ENCODE peak calls at places on chromosomes 7 and 10, in nine cellular contexts. W is HL-60, Y is prostate gland, B is breast epithelium, V is GM23338, M is transverse colon, G is sigmoid colon, Z is H1, Q is HCT116. U is an unnamed sample.

GRCh38 chr7:20783716-20784310 is 2.9 kb downstream of the SP8 start:
- DNase-seq in W (no peak), Y (peak; percentile 38), B (no peak), V (peak; percentile 63), M (no peak), G (no peak), Z (no peak), Q (no peak), U (no peak)

GRCh38 chr10:70573599-70574506 is 28.7 kb downstream of the PRF1 start:
- DNase-seq in W (no peak), Y (no peak), B (no peak), V (no peak), M (no peak), G (no peak), Z (no peak), Q (no peak), U (no peak)

GRCh38 chr7:102404005-102404861 is 8.1 kb downstream of the PRKRIP1 start:
- DNase-seq in W (peak; percentile 89), Y (no peak), B (no peak), V (peak; percentile 87), M (peak; percentile 28), G (no peak), Z (no peak), Q (peak; percentile 35), U (no peak)

GRCh38 chr10:110872984-110873569 is 1.3 kb downstream of the PDCD4 start:
- DNase-seq in W (no peak), Y (no peak), B (no peak), V (no peak), M (no peak), G (no peak), Z (no peak), Q (no peak), U (no peak)

GRCh38 chr10:22320591-22321155 is at the start of gene BMI1:
- DNase-seq in W (no peak), Y (peak; percentile 82), B (peak; percentile 77), V (peak; percentile 68), M (peak; percentile 80), G (peak; percentile 94), Z (no peak), Q (no peak), U (peak; percentile 82)

GRCh38 chr7:1709900-1710299 is 39.8 kb downstream of the ELFN1 start:
- DNase-seq in W (peak; percentile 11), Y (no peak), B (no peak), V (no peak), M (no peak), G (no peak), Z (no peak), Q (no peak), U (no peak)

GRCh38 chr10:28915989-28916588 is 238.8 kb downstream of the BAMBI start:
- DNase-seq in W (no peak), Y (no peak), B (no peak), V (no peak), M (no peak), G (no peak), Z (no peak), Q (no peak), U (no peak)

GRCh38 chr7:30460246-30460633 is 18.3 kb downstream of the NOD1 start:
- DNase-seq in W (no peak), Y (no peak), B (no peak), V (no peak), M (no peak), G (no peak), Z (no peak), Q (no peak), U (no peak)

GRCh38 chr10:29554660-29555059 is 80.1 kb downstream of the SVIL start:
- DNase-seq in W (no peak), Y (no peak), B (no peak), V (peak; percentile 49), M (no peak), G (no peak), Z (no peak), Q (no peak), U (no peak)

DNA sequence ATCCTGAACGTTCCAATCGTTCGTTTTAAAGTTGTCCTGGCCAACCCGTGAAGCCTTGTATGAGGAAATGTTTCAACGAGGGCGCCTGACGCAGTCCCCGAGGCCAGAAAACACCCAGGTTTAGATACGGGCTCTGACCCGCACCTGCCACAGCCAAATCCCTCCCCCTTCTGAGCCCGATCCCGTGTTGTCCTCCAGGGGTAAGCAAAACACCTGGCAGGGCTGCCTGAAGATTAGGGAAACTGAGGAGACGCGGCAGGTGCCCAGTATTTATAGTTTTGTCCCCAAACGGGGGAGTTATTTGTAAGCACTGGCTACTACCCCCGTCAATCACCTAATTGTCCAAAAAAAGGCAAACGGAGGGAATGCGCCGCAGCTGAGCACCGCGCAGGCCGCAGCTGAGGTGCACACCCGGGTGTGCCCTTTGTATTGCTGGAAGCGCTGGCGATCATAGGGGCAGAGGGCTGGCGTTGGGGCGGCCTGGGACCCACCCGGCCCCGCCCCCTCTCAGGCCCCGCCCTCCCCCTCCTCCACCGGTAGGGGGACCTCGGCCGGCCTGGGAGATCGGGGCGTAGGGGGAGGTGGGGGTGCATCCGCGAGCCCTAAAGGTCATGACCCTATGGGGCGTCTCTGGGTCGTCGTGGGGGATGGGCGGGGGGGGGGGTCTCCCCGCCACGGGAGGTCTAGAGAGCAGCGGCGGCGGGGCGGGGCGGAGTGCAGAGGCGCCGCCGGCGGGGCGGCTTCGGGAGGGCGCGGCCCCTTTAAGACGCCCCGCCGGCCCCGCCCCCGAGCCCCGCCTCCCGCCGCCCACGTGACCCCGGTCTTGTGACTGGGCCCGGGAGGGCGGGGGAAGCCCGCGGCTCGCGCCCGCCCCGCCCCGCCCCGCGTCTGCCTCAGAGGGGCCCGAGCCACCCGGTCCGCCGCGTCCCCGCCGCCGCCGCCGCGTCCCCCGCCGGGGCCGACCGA is at the start of gene BRI3:
- DNase-seq in W (peak; percentile 56), Y (peak; percentile 92), B (peak; percentile 93), V (peak; percentile 92), M (peak; percentile 95), G (peak; percentile 95), Z (peak; percentile 58), Q (peak; percentile 64), U (peak; percentile 94)
- TF ChIP-seq POLR2AphosphoS5 in W (no peak), Y (peak; percentile 76), B (peak; percentile 71), V (peak; percentile 77), M (peak; percentile 89), G (peak; percentile 92), Z (peak; percentile 80), Q (peak; percentile 87), U (no peak)

GRCh38 chr7:77415822-77416620 is at the start of gene GSAP:
- DNase-seq in W (peak; percentile 28), Y (peak; percentile 63), B (peak; percentile 65), V (peak; percentile 74), M (peak; percentile 81), G (peak; percentile 78), Z (no peak), Q (no peak), U (peak; percentile 80)
- TF ChIP-seq CTCF in W (no peak), Y (no peak), B (no peak), V (no peak), M (no peak), G (no peak), Z (no peak), Q (no peak), U (no peak)

GRCh38 chr10:122054046-122055025 is 65.4 kb downstream of the TACC2 start:
- DNase-seq in W (no peak), Y (no peak), B (peak; percentile 60), V (peak; percentile 83), M (peak; percentile 60), G (peak; percentile 84), Z (no peak), Q (peak; percentile 57), U (no peak)
- TF ChIP-seq POLR2AphosphoS5 in W (no peak), Y (no peak), B (no peak), V (no peak), M (no peak), G (no peak), Z (no peak), Q (no peak), U (no peak)

GRCh38 chr10:73998623-73999622 is 1.0 kb downstream of the VCL start:
- DNase-seq in W (no peak), Y (peak; percentile 62), B (peak; percentile 70), V (peak; percentile 73), M (peak; percentile 71), G (peak; percentile 90), Z (peak; percentile 33), Q (peak; percentile 34), U (peak; percentile 79)
- TF ChIP-seq CTCF in W (no peak), Y (peak; percentile 17), B (peak; percentile 46), V (peak; percentile 34), M (no peak), G (peak; percentile 68), Z (peak; percentile 49), Q (no peak), U (peak; percentile 55)

GRCh38 chr7:139774376-139774775 is 3.4 kb downstream of the HIPK2 start:
- DNase-seq in W (no peak), Y (no peak), B (no peak), V (no peak), M (no peak), G (no peak), Z (no peak), Q (no peak), U (no peak)

GRCh38 chr7:139777304-139777890 is 401 bp downstream of the HIPK2 start:
- DNase-seq in W (no peak), Y (peak; percentile 24), B (no peak), V (peak; percentile 47), M (peak; percentile 48), G (peak; percentile 67), Z (no peak), Q (no peak), U (no peak)

GRCh38 chr7:139777948-139778841 is at the start of gene HIPK2:
- DNase-seq in W (peak; percentile 56), Y (peak; percentile 74), B (peak; percentile 69), V (peak; percentile 80), M (peak; percentile 83), G (peak; percentile 86), Z (no peak), Q (no peak), U (peak; percentile 83)

GRCh38 chr7:139776486-139777303 is 1.1 kb downstream of the HIPK2 start:
- DNase-seq in W (no peak), Y (peak; percentile 41), B (no peak), V (peak; percentile 53), M (peak; percentile 36), G (no peak), Z (no peak), Q (no peak), U (no peak)

GRCh38 chr7:139775829-139776266 is 1.9 kb downstream of the HIPK2 start:
- DNase-seq in W (peak; percentile 53), Y (peak; percentile 77), B (no peak), V (peak; percentile 83), M (peak; percentile 75), G (peak; percentile 77), Z (no peak), Q (peak; percentile 73), U (peak; percentile 83)
- TF ChIP-seq POLR2AphosphoS5 in W (no peak), Y (peak; percentile 68), B (peak; percentile 12), V (no peak), M (peak; percentile 29), G (peak; percentile 20), Z (no peak), Q (peak; percentile 42), U (no peak)